ENCODE peak calls at places on chromosomes 12 and 14, in six cellular contexts. K is H1, S is neuronal stem cell, P is trophoblast cell, A is H9, V is mesenchymal stem cell. I is an unnamed sample. For H3K4me1, the result is how much of the 10 kb centered on the place peaks cover.

GRCh38 chr14:61608245-61609142 is 86.8 kb upstream of the HIF1A start:
- DNase-seq in K (no peak), S (peak), P (no peak), A (no peak), V (no peak), I (peak)

GRCh38 chr12:65372574-65372973 is 94.1 kb downstream of the MSRB3 start:
- DNase-seq in K (no peak), S (no peak), P (no peak), A (no peak), V (peak), I (peak)

GRCh38 chr14:37709419-37710195 is 114.2 kb downstream of the TTC6 start:
- DNase-seq in K (no peak), S (no peak), P (no peak), A (no peak), V (peak), I (peak)

GRCh38 chr12:50572275-50572674 is 67.5 kb downstream of the DIP2B start:
- DNase-seq in K (no peak), S (no peak), P (peak), A (no peak), V (peak), I (peak)

GRCh38 chr14:61585598-61586538 is 109.4 kb upstream of the HIF1A start:
- DNase-seq in K (no peak), S (no peak), P (peak), A (no peak), V (peak), I (peak)

GRCh38 chr12:106197906-106198623 is 49.8 kb downstream of the CKAP4 start:
- DNase-seq in K (no peak), S (no peak), P (no peak), A (no peak), V (no peak), I (no peak)

GRCh38 chr12:94074216-94074969 is 74.0 kb upstream of the PLXNC1 start:
- DNase-seq in K (no peak), S (no peak), P (no peak), A (no peak), V (no peak), I (no peak)

GRCh38 chr12:68835333-68835908 is 27.4 kb downstream of the MDM2 start:
- DNase-seq in K (no peak), S (no peak), P (no peak), A (no peak), V (no peak), I (no peak)

GRCh38 chr14:22897357-22897756 is 14.3 kb downstream of the REM2 start:
- DNase-seq in K (no peak), S (no peak), P (no peak), A (no peak), V (no peak), I (no peak)

GRCh38 chr12:6854036-6854435 is 2.1 kb downstream of the USP5 start:
- DNase-seq in K (no peak), S (no peak), P (no peak), A (no peak), V (no peak), I (no peak)

GRCh38 chr12:57280234-57281062 is 29.5 kb upstream of the STAC3 start:
- DNase-seq in K (no peak), S (no peak), P (peak), A (peak), V (peak), I (peak)

GRCh38 chr12:14946856-14947255 is 8.5 kb upstream of the ERP27 start:
- DNase-seq in K (no peak), S (no peak), P (no peak), A (no peak), V (no peak), I (no peak)

GRCh38 chr14:98931911-98932310 is 340.1 kb downstream of the BCL11B start:
- DNase-seq in K (no peak), S (no peak), P (no peak), A (no peak), V (no peak), I (no peak)

GRCh38 chr12:83758889-83759631 is 1072.4 kb downstream of the TMTC2 start:
- DNase-seq in K (no peak), S (no peak), P (no peak), A (no peak), V (no peak), I (no peak)

GRCh38 chr14:23539209-23539866 is 12.2 kb downstream of the ZFHX2 start:
- DNase-seq in K (peak), S (peak), P (peak), A (peak), V (peak), I (peak)

DNA sequence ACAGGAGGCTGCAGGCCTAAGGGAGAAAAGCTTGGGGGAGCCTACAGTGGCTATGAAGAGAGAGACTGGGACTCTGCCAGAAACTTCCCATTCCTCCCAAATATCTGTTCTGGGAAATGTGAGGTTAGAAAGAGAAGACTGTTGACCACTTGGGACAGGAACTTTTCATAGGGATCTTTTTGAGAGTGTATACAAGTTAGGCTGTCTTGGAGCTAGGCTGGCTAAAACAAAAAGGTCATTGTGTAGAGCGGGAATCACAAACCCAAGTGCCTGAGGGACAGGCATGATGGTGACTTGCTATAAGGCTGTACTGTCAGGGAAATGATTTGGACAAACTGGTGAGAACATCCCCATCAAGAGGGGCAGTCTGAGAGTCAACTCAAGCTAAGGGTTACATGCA is 175.1 kb downstream of the GRIP1 start:
- DNase-seq in K (no peak), S (no peak), P (no peak), A (no peak), V (no peak), I (no peak)
- H3K14ac ChIP-seq in K (no peak), S (no peak), P (no peak), A (no peak), V (no peak), I (no peak)

GRCh38 chr14:50961606-50962259 is 17.4 kb upstream of the PYGL start:
- DNase-seq in K (no peak), S (no peak), P (peak), A (no peak), V (peak), I (peak)
- H3K27ac ChIP-seq in K (no peak), S (no peak), P (no peak), A (no peak), V (peak), I (peak)

DNA sequence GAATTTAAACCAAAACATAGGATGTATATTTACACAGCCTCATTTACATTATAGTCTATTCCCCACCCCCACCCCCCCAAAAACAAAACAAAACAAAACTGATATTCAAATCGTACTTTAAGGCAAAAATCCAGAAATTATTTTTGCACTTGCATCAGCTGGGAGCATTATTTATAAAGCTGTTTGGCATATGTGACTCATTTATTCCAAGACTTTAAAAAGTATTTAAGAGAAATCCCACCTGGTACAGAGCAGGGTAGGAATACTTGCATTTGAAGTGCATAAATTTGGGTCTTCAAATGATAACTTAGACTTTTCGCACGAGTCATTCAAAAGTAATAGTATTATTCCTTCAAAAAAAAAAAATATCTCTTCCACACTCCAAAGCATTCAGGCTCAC is 1.1 kb downstream of the KLHL28 start:
- DNase-seq in K (no peak), S (no peak), P (peak), A (no peak), V (no peak), I (no peak)
- H3K4me1 ChIP-seq in K (under half), S (under half), P (under half), A (under half), V (under half), I (under half)

GRCh38 chr14:41230683-41231082 is 376.0 kb upstream of the LRFN5 start:
- DNase-seq in K (no peak), S (no peak), P (no peak), A (no peak), V (no peak), I (no peak)
- H3K14ac ChIP-seq in K (no peak), S (no peak), P (no peak), A (no peak), V (no peak), I (no peak)

GRCh38 chr14:53947452-53948180 is 9.0 kb downstream of the BMP4 start:
- DNase-seq in K (no peak), S (no peak), P (peak), A (no peak), V (peak), I (peak)

GRCh38 chr14:53943751-53944083 is 12.9 kb downstream of the BMP4 start:
- DNase-seq in K (no peak), S (no peak), P (no peak), A (no peak), V (peak), I (no peak)

GRCh38 chr14:53948181-53948884 is 8.3 kb downstream of the BMP4 start:
- DNase-seq in K (no peak), S (no peak), P (no peak), A (no peak), V (no peak), I (no peak)

GRCh38 chr14:53946404-53947400 is 9.9 kb downstream of the BMP4 start:
- DNase-seq in K (peak), S (no peak), P (peak), A (peak), V (no peak), I (no peak)

DNA sequence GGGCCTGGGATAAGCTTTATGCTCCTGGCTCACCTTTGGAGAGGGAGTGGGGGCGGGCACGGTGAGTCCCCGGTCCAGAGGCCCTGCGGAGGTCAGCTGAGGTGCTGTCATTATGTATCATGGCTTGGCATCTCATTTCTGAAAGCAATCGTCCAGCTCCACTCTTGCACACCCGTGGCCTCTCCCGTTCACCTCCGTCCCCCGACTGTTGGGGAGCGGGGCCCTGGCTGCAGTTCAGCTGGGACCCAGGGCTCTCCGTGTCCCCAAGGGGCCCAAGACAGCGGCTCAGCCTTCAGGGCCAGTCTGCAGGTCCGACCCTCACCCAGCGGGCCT is 10.6 kb downstream of the BMP4 start:
- DNase-seq in K (peak), S (no peak), P (no peak), A (no peak), V (no peak), I (no peak)
- H3K27ac ChIP-seq in K (no peak), S (no peak), P (no peak), A (no peak), V (no peak), I (no peak)

DNA sequence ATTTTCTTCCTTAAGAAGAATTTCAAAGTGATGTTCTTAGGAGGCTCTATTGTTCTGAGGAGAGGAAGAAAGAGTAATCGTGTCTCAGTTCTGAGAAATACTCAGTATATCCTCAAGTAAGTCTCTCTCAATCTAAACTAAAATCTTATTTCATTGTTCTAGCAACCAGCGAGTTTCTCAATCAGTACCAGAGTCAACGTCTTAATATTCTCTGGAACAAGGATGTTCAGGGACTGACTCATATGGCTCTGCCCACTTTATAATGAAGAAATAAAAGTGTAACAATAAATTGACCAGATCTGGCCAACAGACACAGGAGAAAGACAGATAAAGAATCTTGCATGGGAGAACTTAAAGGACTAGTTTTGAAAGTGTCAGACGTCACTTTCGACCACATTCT is 469.8 kb upstream of the FLRT2 start:
- DNase-seq in K (no peak), S (no peak), P (no peak), A (no peak), V (no peak), I (no peak)
- H3K4me1 ChIP-seq in K (under half), S (under half), P (under half), A (under half), V (under half), I (under half)

GRCh38 chr14:100122481-100123215 is 36.8 kb downstream of the DEGS2 start:
- DNase-seq in K (no peak), S (no peak), P (no peak), A (no peak), V (no peak), I (no peak)

GRCh38 chr14:100124551-100125088 is 34.8 kb downstream of the DEGS2 start:
- DNase-seq in K (no peak), S (no peak), P (no peak), A (no peak), V (no peak), I (no peak)

GRCh38 chr14:100121643-100122480 is 37.6 kb downstream of the DEGS2 start:
- DNase-seq in K (no peak), S (no peak), P (no peak), A (no peak), V (no peak), I (no peak)

GRCh38 chr14:100126401-100126800 is 33.0 kb downstream of the DEGS2 start:
- DNase-seq in K (no peak), S (no peak), P (no peak), A (no peak), V (no peak), I (no peak)

GRCh38 chr14:100123618-100124017 is 35.8 kb downstream of the DEGS2 start:
- DNase-seq in K (no peak), S (no peak), P (no peak), A (no peak), V (no peak), I (no peak)
- H3K14ac ChIP-seq in K (no peak), S (no peak), P (no peak), A (no peak), V (no peak), I (no peak)

DNA sequence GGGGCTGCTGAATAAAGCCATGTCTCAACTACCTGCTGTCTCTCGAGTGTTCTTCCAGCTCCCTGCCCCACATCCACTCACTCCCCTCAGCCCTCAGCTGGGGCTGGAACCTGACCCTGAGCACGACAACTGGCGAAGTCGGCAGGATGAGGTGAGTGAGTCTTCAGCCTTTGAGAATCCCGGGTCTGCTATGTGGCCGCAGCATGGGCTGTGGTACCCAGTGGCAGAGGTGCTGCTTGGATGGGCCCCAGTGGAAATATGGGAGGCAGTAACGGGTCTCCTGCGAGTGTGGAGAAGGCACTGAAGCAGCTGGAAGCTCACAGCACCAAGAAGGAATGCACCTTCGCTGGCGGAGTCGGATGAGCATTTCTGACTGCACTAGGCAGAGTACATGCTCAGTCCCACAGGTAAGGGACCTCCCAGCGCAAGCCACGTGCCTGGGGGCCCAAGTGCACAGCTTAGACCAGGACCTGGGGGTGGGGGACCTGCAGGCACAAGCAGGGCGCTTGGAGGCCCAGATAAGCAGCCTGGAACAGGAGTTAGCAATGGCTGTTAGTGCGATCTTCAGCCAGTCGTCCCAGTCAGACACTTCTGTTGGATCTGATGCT is 95.5 kb upstream of the TMPO start:
- DNase-seq in K (no peak), S (no peak), P (peak), A (no peak), V (no peak), I (no peak)
- H3K27ac ChIP-seq in K (no peak), S (no peak), P (no peak), A (no peak), V (peak), I (no peak)

GRCh38 chr14:51612449-51612848 is 39.3 kb upstream of the FRMD6 start:
- DNase-seq in K (no peak), S (no peak), P (no peak), A (no peak), V (no peak), I (no peak)

GRCh38 chr14:51610766-51611165 is 40.9 kb upstream of the FRMD6 start:
- DNase-seq in K (no peak), S (no peak), P (no peak), A (no peak), V (no peak), I (no peak)

GRCh38 chr14:51614707-51615106 is 37.0 kb upstream of the FRMD6 start:
- DNase-seq in K (no peak), S (no peak), P (no peak), A (no peak), V (no peak), I (peak)

GRCh38 chr14:51616256-51616655 is 35.5 kb upstream of the FRMD6 start:
- DNase-seq in K (no peak), S (no peak), P (no peak), A (no peak), V (no peak), I (peak)

DNA sequence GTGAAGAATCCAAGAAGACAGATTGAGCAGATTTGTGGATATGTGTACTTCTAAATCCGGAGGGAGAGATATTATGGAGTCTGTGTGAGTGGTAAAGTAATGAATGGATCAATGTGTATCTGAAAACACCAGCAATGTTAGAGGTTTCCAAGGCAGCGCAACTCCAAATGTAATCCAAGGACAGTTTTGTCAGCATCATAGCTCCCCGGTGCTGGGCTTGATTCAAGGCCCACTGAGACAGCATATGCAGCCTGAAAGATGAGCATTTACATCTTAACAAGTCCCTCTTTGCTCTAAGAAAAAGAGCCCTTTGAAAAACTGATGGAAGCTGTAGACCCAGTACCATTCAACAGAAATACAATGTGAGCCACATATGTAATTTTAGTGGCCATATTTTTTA is 38.3 kb upstream of the FRMD6 start:
- DNase-seq in K (no peak), S (no peak), P (no peak), A (no peak), V (no peak), I (no peak)
- H3K4me1 ChIP-seq in K (under half), S (under half), P (under half), A (under half), V (under half), I (under half)